ENCODE peak calls at places on chromosomes 6 and 20, in six cellular contexts. E is nephron progenitor cell; D is GM23248; Q is activated CD4-positive, alpha-beta T cell treated with anti-CD3 and anti-CD28 coated beads, Interleukin-2, amount 10 ng/mL, durations not matched to agents 7 days and 5 days; O is GM06990; G is NCI-H1694 treated with DMSO at 0.1 percent for 48 hours. M is an unnamed sample.

GRCh38 chr20:40536866-40537265 is 152.2 kb downstream of the MAFB start:
- DNase-seq in E (no peak), D (peak), Q (no peak), O (no peak), G (no peak), M (no peak)

GRCh38 chr6:9540534-9541126 is 874.2 kb downstream of the TFAP2A start:
- DNase-seq in E (no peak), D (peak), Q (peak), O (no peak), G (peak), M (peak)

GRCh38 chr6:15504040-15504491 is 158.8 kb downstream of the DTNBP1 start:
- DNase-seq in E (peak), D (peak), Q (no peak), O (no peak), G (no peak), M (no peak)

GRCh38 chr20:63492982-63493381 is 5.9 kb downstream of the EEF1A2 start:
- DNase-seq in E (no peak), D (no peak), Q (no peak), O (no peak), G (no peak), M (no peak)

GRCh38 chr6:12485226-12485764 is 195.1 kb downstream of the EDN1 start:
- DNase-seq in E (no peak), D (peak), Q (no peak), O (no peak), G (no peak), M (no peak)

GRCh38 chr6:24666097-24666615 is 543 bp downstream of the TDP2 start:
- DNase-seq in E (peak), D (peak), Q (no peak), O (no peak), G (no peak), M (no peak)

GRCh38 chr6:150485559-150486517 is 113.8 kb upstream of the PLEKHG1 start:
- DNase-seq in E (no peak), D (peak), Q (no peak), O (no peak), G (no peak), M (no peak)

GRCh38 chr6:128361378-128361777 is 159.0 kb downstream of the PTPRK start:
- DNase-seq in E (no peak), D (no peak), Q (no peak), O (no peak), G (no peak), M (no peak)

GRCh38 chr6:152984387-152984872 is 1.6 kb upstream of the FBXO5 start:
- DNase-seq in E (no peak), D (peak), Q (no peak), O (peak), G (no peak), M (no peak)

GRCh38 chr6:35343835-35344550 is 1.6 kb downstream of the PPARD start:
- DNase-seq in E (no peak), D (no peak), Q (no peak), O (no peak), G (no peak), M (no peak)

GRCh38 chr6:157982297-157982579 is 575 bp downstream of the SYNJ2 start:
- DNase-seq in E (no peak), D (peak), Q (peak), O (no peak), G (no peak), M (peak)

GRCh38 chr20:577167-577791 is 32.8 kb downstream of the TCF15 start:
- DNase-seq in E (no peak), D (peak), Q (no peak), O (no peak), G (peak), M (no peak)

GRCh38 chr20:56765172-56766073 is 136.3 kb downstream of the TFAP2C start:
- DNase-seq in E (no peak), D (peak), Q (no peak), O (no peak), G (no peak), M (no peak)

GRCh38 chr20:47500554-47500953 is 1.1 kb upstream of the NCOA3 start:
- DNase-seq in E (no peak), D (peak), Q (no peak), O (no peak), G (no peak), M (no peak)

GRCh38 chr20:53847118-53847842 is 223.1 kb downstream of the BCAS1 start:
- DNase-seq in E (no peak), D (no peak), Q (peak), O (no peak), G (no peak), M (peak)

GRCh38 chr20:63782051-63782471 is 42.5 kb downstream of the SLC2A4RG start:
- DNase-seq in E (no peak), D (no peak), Q (peak), O (peak), G (no peak), M (peak)

GRCh38 chr20:36866681-36867485 is 9.1 kb upstream of the TLDC2 start:
- DNase-seq in E (no peak), D (peak), Q (no peak), O (no peak), G (no peak), M (no peak)

GRCh38 chr6:31822038-31822821 is 5.3 kb upstream of the HSPA1B start:
- DNase-seq in E (peak), D (peak), Q (peak), O (peak), G (no peak), M (peak)

GRCh38 chr20:59485576-59486250 is 118.6 kb upstream of the PHACTR3 start:
- DNase-seq in E (no peak), D (no peak), Q (no peak), O (no peak), G (no peak), M (no peak)

GRCh38 chr6:5866547-5867051 is 140.1 kb downstream of the NRN1 start:
- DNase-seq in E (no peak), D (peak), Q (no peak), O (no peak), G (peak), M (peak)

GRCh38 chr6:169778646-169779045 is 27.2 kb downstream of the ERMARD start:
- DNase-seq in E (no peak), D (no peak), Q (no peak), O (no peak), G (no peak), M (no peak)

GRCh38 chr6:53413326-53413725 is 64.6 kb upstream of the ELOVL5 start:
- DNase-seq in E (no peak), D (no peak), Q (no peak), O (no peak), G (no peak), M (no peak)

GRCh38 chr6:160116411-160116810 is 5.2 kb upstream of the SLC22A1 start:
- DNase-seq in E (no peak), D (no peak), Q (no peak), O (no peak), G (no peak), M (no peak)

GRCh38 chr6:39170860-39171259 is 55.9 kb upstream of the SAYSD1 start:
- DNase-seq in E (no peak), D (no peak), Q (no peak), O (no peak), G (no peak), M (no peak)